ENCODE peak calls at places on chromosomes 1 and 21, in nine cellular contexts. A is NCI-H774; C is left ventricle myocardium inferior; Y is DMS53; L is stimulated activated CD8-positive, alpha-beta memory T cell treated with anti-CD3 and anti-CD28 coated beads, Interleukin-4, amount 100 ng/mL, for 1 hour; Z is WTC11; O is activated naive CD4-positive, alpha-beta T cell; T is H54; P is coronary artery. U is an unnamed sample.

GRCh38 chr1:156009404-156009803 is 11.3 kb downstream of the SSR2 start:
- DNase-seq in A (no peak), Y (no peak), P (no peak), C (no peak), Z (no peak), O (no peak), T (no peak), L (no peak), U (no peak)

GRCh38 chr1:205588691-205589445 is 42.9 kb downstream of the ELK4 start:
- DNase-seq in Z (peak), O (no peak), C (no peak), Y (peak), A (no peak), T (peak), L (no peak), P (peak), U (no peak)

GRCh38 chr1:58035523-58035922 is 511.0 kb downstream of the OMA1 start:
- DNase-seq in Y (peak), O (no peak), Z (peak), A (no peak), T (no peak), P (no peak), C (no peak), L (no peak), U (no peak)

GRCh38 chr1:15939181-15940109 is 36.5 kb downstream of the ZBTB17 start:
- DNase-seq in C (no peak), L (no peak), Z (no peak), T (no peak), Y (peak), P (peak), A (no peak), O (no peak), U (no peak)

GRCh38 chr1:30778156-30778978 is 20.8 kb upstream of the LAPTM5 start:
- DNase-seq in Z (no peak), T (no peak), A (peak), C (no peak), L (no peak), O (no peak), P (no peak), Y (peak), U (no peak)

GRCh38 chr1:35097224-35097623 is 18.0 kb downstream of the ZMYM1 start:
- DNase-seq in Y (no peak), P (no peak), Z (no peak), L (no peak), C (no peak), T (no peak), A (no peak), O (no peak), U (no peak)

GRCh38 chr21:43345746-43346409 is 81.1 kb downstream of the SIK1 start:
- DNase-seq in O (no peak), A (no peak), T (peak), P (no peak), L (no peak), C (no peak), Z (no peak), Y (no peak), U (peak)

GRCh38 chr21:16029065-16029464 is 299.3 kb downstream of the USP25 start:
- DNase-seq in A (no peak), C (no peak), O (no peak), Z (no peak), Y (no peak), L (no peak), T (no peak), P (no peak), U (no peak)